ENCODE peak calls at places on chromosomes 12 and 14, in five cellular contexts. Z is mucosa of descending colon; J is Karpas-422; B is PC-3; Q is CD8-positive, alpha-beta memory T cell. N is an unnamed sample. For H3K4me1, the result is how much of the 10 kb centered on the place peaks cover.

GRCh38 chr12:52691076-52691764 is 11.0 kb upstream of the KRT1 start:
- DNase-seq in Z (peak), J (no peak), B (no peak), Q (peak), N (no peak)

GRCh38 chr12:12265571-12266388 is 1.1 kb downstream of the LRP6 start:
- DNase-seq in Z (peak), J (no peak), B (peak), Q (no peak), N (no peak)

GRCh38 chr12:30021046-30021833 is 237.5 kb upstream of the TMTC1 start:
- DNase-seq in Z (no peak), J (no peak), B (peak), Q (no peak), N (no peak)

GRCh38 chr12:84408936-84409335 is 503.7 kb downstream of the SLC6A15 start:
- DNase-seq in Z (no peak), J (no peak), B (no peak), Q (no peak), N (no peak)

GRCh38 chr12:32107376-32108267 is 975 bp downstream of the BICD1 start:
- DNase-seq in Z (no peak), J (peak), B (peak), Q (no peak), N (no peak)

GRCh38 chr14:76078501-76078900 is 73.2 kb upstream of the GPATCH2L start:
- DNase-seq in Z (no peak), J (no peak), B (no peak), Q (no peak), N (no peak)

GRCh38 chr12:118058881-118059644 is 1.9 kb downstream of the WSB2 start:
- DNase-seq in Z (no peak), J (no peak), B (peak), Q (no peak), N (no peak)

GRCh38 chr12:93778306-93778705 is 101.1 kb downstream of the CRADD start:
- DNase-seq in Z (peak), J (no peak), B (no peak), Q (no peak), N (no peak)

GRCh38 chr12:49868449-49868848 is 25.5 kb upstream of the BCDIN3D start:
- DNase-seq in Z (no peak), J (no peak), B (no peak), Q (no peak), N (no peak)

GRCh38 chr14:67514650-67515385 is 18.3 kb upstream of the PLEKHH1 start:
- DNase-seq in Z (peak), J (peak), B (peak), Q (peak), N (no peak)

GRCh38 chr12:126093911-126094310 is 1028.7 kb downstream of the AACS start:
- DNase-seq in Z (no peak), J (no peak), B (peak), Q (no peak), N (peak)

GRCh38 chr12:9756756-9757155 is 3.9 kb downstream of the CD69 start:
- DNase-seq in Z (no peak), J (no peak), B (no peak), Q (no peak), N (no peak)

GRCh38 chr12:57240069-57240921 is 10.7 kb downstream of the STAC3 start:
- DNase-seq in Z (peak), J (peak), B (peak), Q (peak), N (no peak)

GRCh38 chr12:88897723-88898122 is 317.5 kb upstream of the KITLG start:
- DNase-seq in Z (no peak), J (no peak), B (no peak), Q (no peak), N (no peak)
- H3K4me1 ChIP-seq in Z (under half), J (under half), B (under half), Q (under half), N (under half)

GRCh38 chr12:24881724-24882371 is 67.1 kb downstream of the BCAT1 start:
- DNase-seq in Z (no peak), J (no peak), B (no peak), Q (no peak), N (no peak)

GRCh38 chr12:24888813-24889212 is 60.1 kb downstream of the BCAT1 start:
- DNase-seq in Z (no peak), J (no peak), B (no peak), Q (no peak), N (no peak)

GRCh38 chr12:24880732-24881131 is 68.2 kb downstream of the BCAT1 start:
- DNase-seq in Z (no peak), J (no peak), B (no peak), Q (no peak), N (no peak)

GRCh38 chr12:24881227-24881626 is 67.7 kb downstream of the BCAT1 start:
- DNase-seq in Z (no peak), J (no peak), B (no peak), Q (no peak), N (no peak)

DNA sequence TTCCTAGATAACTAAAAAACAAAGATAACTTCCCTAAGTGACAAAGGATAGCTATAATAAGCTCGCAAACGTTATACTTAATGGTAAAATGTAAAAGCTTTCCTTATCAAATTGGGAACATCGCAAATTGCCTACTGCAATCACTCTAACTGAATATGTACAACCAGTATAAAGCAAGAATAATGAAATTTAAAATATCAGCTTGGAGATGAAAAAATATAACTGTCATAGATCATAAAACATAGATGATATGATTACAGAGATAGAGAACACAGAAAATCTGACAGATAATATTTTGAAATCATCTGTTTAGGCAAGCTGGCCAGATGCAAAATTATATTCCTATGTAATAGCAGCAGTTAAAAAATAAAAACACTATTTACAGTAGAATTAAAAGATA is 64.0 kb downstream of the BCAT1 start:
- DNase-seq in Z (no peak), J (no peak), B (no peak), Q (no peak), N (no peak)
- H3K4me1 ChIP-seq in Z (under half), J (under half), B (under half), Q (under half), N (under half)

GRCh38 chr14:61549425-61549824 is 145.9 kb upstream of the HIF1A start:
- DNase-seq in Z (no peak), J (no peak), B (no peak), Q (no peak), N (no peak)

GRCh38 chr14:61552196-61552595 is 143.1 kb upstream of the HIF1A start:
- DNase-seq in Z (no peak), J (no peak), B (no peak), Q (no peak), N (no peak)

GRCh38 chr14:61553730-61554641 is 141.3 kb upstream of the HIF1A start:
- DNase-seq in Z (no peak), J (no peak), B (peak), Q (no peak), N (no peak)

GRCh38 chr14:61555056-61555838 is 140.1 kb upstream of the HIF1A start:
- DNase-seq in Z (no peak), J (no peak), B (peak), Q (no peak), N (no peak)

DNA sequence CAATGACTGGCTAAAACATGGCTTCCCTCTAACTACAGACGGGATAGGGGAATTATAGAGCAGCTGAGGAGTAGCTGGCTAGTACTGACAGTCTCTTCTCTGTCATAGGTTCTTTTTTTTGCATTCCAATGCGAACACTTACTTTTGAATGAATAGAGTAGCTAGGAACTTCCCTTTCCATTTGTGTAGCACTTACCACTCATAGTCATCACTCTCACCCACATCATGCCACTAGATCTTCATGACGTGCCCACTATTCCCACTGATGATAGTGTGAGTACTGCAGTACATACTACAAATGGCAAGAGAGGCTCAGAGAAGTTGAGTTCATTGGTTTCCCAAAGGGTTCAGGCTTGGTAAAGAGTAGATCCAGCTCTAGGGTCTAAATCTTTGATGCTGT is 143.9 kb upstream of the HIF1A start:
- DNase-seq in Z (no peak), J (no peak), B (no peak), Q (no peak), N (no peak)
- H3K4me1 ChIP-seq in Z (under half), J (under half), B (half or more), Q (under half), N (under half)

GRCh38 chr14:61749264-61749663 is 13.0 kb upstream of the SNAPC1 start:
- DNase-seq in Z (no peak), J (peak), B (peak), Q (no peak), N (no peak)

GRCh38 chr14:61751475-61751989 is 10.7 kb upstream of the SNAPC1 start:
- DNase-seq in Z (no peak), J (peak), B (no peak), Q (no peak), N (no peak)

GRCh38 chr14:61750708-61751474 is 11.3 kb upstream of the SNAPC1 start:
- DNase-seq in Z (peak), J (peak), B (peak), Q (peak), N (peak)

GRCh38 chr14:61747342-61747741 is 14.9 kb upstream of the SNAPC1 start:
- DNase-seq in Z (no peak), J (no peak), B (no peak), Q (no peak), N (no peak)

DNA sequence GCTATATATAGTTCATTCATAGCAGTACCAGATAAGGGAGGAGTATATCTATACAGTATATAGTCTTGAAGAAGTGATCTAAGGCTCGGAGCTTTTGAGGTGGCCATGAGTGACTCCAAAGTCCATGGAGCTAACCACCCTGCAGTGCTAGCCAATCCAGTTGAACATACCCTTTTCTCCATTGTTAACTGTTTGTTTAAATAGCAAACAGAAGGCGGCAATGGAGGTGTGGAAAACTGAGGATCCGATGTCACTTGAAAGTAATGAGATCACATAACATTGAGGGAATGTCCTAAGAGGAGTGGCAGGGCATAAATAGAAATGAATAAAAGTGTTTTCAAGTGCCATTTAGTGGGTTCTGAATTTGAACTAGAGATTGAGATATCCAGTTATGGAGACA is 12.4 kb upstream of the SNAPC1 start:
- DNase-seq in Z (peak), J (peak), B (peak), Q (no peak), N (no peak)
- H3K4me1 ChIP-seq in Z (under half), J (half or more), B (half or more), Q (under half), N (under half)

GRCh38 chr12:54385251-54385914 is 850 bp upstream of the ZNF385A start:
- DNase-seq in Z (no peak), J (peak), B (no peak), Q (no peak), N (no peak)
- H3K4me1 ChIP-seq in Z (under half), J (half or more), B (under half), Q (under half), N (under half)

GRCh38 chr12:116245189-116245588 is 32.3 kb downstream of the MED13L start:
- DNase-seq in Z (no peak), J (no peak), B (no peak), Q (no peak), N (no peak)

GRCh38 chr12:116246490-116247179 is 30.9 kb downstream of the MED13L start:
- DNase-seq in Z (no peak), J (no peak), B (no peak), Q (no peak), N (no peak)

GRCh38 chr12:116242740-116243139 is 34.8 kb downstream of the MED13L start:
- DNase-seq in Z (no peak), J (no peak), B (no peak), Q (no peak), N (no peak)

GRCh38 chr12:116244474-116245090 is 32.9 kb downstream of the MED13L start:
- DNase-seq in Z (no peak), J (no peak), B (no peak), Q (no peak), N (no peak)

DNA sequence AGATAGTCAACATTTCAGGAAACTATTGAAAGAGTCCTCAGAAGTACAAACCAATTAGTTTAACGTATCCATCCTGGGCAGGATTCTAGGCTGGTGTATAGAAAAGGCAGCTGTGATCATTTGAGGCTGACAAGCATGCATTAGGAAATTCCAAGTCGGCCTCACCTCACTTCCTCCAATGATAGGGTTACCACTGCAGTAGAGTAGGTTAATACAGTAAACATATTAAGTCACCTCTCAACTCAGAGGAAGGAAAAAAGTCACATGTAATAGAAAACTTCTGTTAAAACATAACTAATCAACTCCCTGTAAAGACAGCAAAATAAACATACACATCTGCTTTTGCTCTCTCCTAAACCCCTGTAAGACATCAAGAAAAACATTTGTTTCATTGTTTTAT is 33.5 kb downstream of the MED13L start:
- DNase-seq in Z (no peak), J (no peak), B (peak), Q (no peak), N (no peak)
- H3K4me1 ChIP-seq in Z (under half), J (under half), B (under half), Q (under half), N (under half)